ENCODE peak calls at places on chromosomes 5 and 9, in five cellular contexts. L, Q, O, D and G are unnamed samples.

GRCh38 chr9:106657951-106658350 is 205.0 kb upstream of the ZNF462 start:
- DNase-seq in L (no peak), Q (no peak), O (no peak), D (no peak), G (no peak)

GRCh38 chr9:14993891-14994554 is 83.8 kb upstream of the FREM1 start:
- DNase-seq in L (no peak), Q (no peak), O (no peak), D (no peak), G (no peak)

GRCh38 chr5:58887721-58888409 is 305.0 kb downstream of the RAB3C start:
- DNase-seq in L (no peak), Q (no peak), O (no peak), D (no peak), G (no peak)

GRCh38 chr9:132639322-132639721 is 30.5 kb downstream of the DDX31 start:
- DNase-seq in L (no peak), Q (no peak), O (no peak), D (no peak), G (no peak)

GRCh38 chr5:153960269-153961215 is 78.2 kb downstream of the FAM114A2 start:
- DNase-seq in L (no peak), Q (no peak), O (no peak), D (no peak), G (no peak)

GRCh38 chr9:97046228-97046627 is 7.3 kb upstream of the CTSV start:
- DNase-seq in L (no peak), Q (peak; percentile 83), O (no peak), D (no peak), G (peak; percentile 36)

GRCh38 chr5:156396830-156397081 is 69.8 kb downstream of the SGCD start:
- DNase-seq in L (no peak), Q (no peak), O (no peak), D (no peak), G (no peak)

GRCh38 chr9:133485531-133486260 is 6.8 kb upstream of the SLC2A6 start:
- DNase-seq in L (no peak), Q (no peak), O (peak; percentile 29), D (no peak), G (no peak)

GRCh38 chr5:137708062-137708461 is 27.8 kb downstream of the KLHL3 start:
- DNase-seq in L (no peak), Q (no peak), O (no peak), D (no peak), G (no peak)

GRCh38 chr5:166596043-166596442 is 1695.4 kb upstream of the WWC1 start:
- DNase-seq in L (no peak), Q (no peak), O (no peak), D (no peak), G (no peak)

GRCh38 chr5:112232651-112233050 is 186.4 kb downstream of the EPB41L4A start:
- DNase-seq in L (no peak), Q (no peak), O (no peak), D (no peak), G (no peak)

GRCh38 chr5:149428032-149428431 is 48.9 kb upstream of the IL17B start:
- DNase-seq in L (no peak), Q (no peak), O (no peak), D (no peak), G (no peak)

GRCh38 chr5:85576666-85577065 is 1041.1 kb upstream of the COX7C start:
- DNase-seq in L (no peak), Q (no peak), O (no peak), D (no peak), G (no peak)

GRCh38 chr9:97744710-97745708 is 47.9 kb upstream of the XPA start:
- DNase-seq in L (peak; percentile 22), Q (no peak), O (peak; percentile 38), D (no peak), G (no peak)

GRCh38 chr9:98064623-98065392 is 8.3 kb downstream of the NANS start:
- DNase-seq in L (no peak), Q (no peak), O (no peak), D (no peak), G (no peak)

GRCh38 chr5:178430187-178431062 is 159.8 kb downstream of the COL23A1 start:
- DNase-seq in L (peak; percentile 9), Q (no peak), O (no peak), D (no peak), G (peak; percentile 13)

GRCh38 chr5:91438871-91439270 is 55.8 kb upstream of the ARRDC3 start:
- DNase-seq in L (no peak), Q (peak; percentile 34), O (no peak), D (no peak), G (peak; percentile 4)

GRCh38 chr5:149268928-149269557 is 2.6 kb upstream of the AFAP1L1 start:
- DNase-seq in L (peak; percentile 73), Q (peak; percentile 55), O (peak; percentile 77), D (no peak), G (peak; percentile 49)

GRCh38 chr9:114034663-114035062 is 43.4 kb downstream of the AMBP start:
- DNase-seq in L (no peak), Q (no peak), O (no peak), D (no peak), G (no peak)

GRCh38 chr9:70085241-70085640 is 41.6 kb downstream of the MAMDC2 start:
- DNase-seq in L (no peak), Q (no peak), O (no peak), D (no peak), G (no peak)
- TF ChIP-seq ZBTB33 in L (no peak), Q (no peak), O (no peak), D (no peak), G (no peak)

GRCh38 chr5:42636425-42636824 is 120.2 kb upstream of the CCDC152 start:
- DNase-seq in L (no peak), Q (peak; percentile 22), O (peak; percentile 22), D (no peak), G (peak; percentile 29)
- TF ChIP-seq ZBTB33 in L (no peak), Q (no peak), O (no peak), D (no peak), G (no peak)

DNA sequence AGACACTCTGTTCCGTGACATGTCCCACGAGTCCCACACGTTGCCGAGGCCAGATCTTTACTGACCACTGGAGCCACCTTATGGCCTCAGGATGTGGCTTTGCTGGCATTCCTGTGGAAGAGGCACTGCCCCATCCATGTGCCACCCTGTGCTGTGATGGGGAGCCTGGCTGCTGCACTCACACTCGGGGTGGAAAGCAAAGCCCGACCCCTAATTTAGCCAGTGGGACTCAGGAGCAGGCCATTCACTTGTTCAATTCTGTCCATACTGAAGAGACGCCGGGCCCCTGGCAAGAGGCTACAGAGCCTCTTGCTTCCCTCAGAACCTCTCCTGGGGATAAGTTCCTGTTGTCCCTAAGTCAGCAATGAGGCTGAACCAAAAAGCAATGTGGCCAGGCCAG is 18.6 kb upstream of the CEP72 start:
- DNase-seq in L (no peak), Q (no peak), O (no peak), D (no peak), G (no peak)
- TF ChIP-seq ZBTB33 in L (no peak), Q (no peak), O (no peak), D (no peak), G (no peak)

GRCh38 chr5:53874409-53874808 is 314.0 kb downstream of the NDUFS4 start:
- DNase-seq in L (peak; percentile 12), Q (no peak), O (no peak), D (no peak), G (no peak)
- TF ChIP-seq ZBTB33 in L (no peak), Q (no peak), O (no peak), D (no peak), G (no peak)